ENCODE peak calls at places on chromosome X, in seven cellular contexts. R is transverse colon, O is prostate gland, F is suprapubic skin, D is HCT116, S is sigmoid colon, V is SK-N-SH. J is an unnamed sample.

GRCh38 chrX:3461824-3462508 is 115.5 kb upstream of the MXRA5 start:
- DNase-seq in D (no peak), O (no peak), V (no peak), F (no peak), R (no peak), S (no peak), J (no peak)

GRCh38 chrX:33725556-33726232 is 406.4 kb downstream of the FAM47A start:
- DNase-seq in F (no peak), S (peak; percentile 71), R (no peak), D (no peak), O (peak; percentile 4), V (no peak), J (no peak)

GRCh38 chrX:44344194-44344593 is 722 bp upstream of the EFHC2 start:
- DNase-seq in D (no peak), V (no peak), O (no peak), R (peak; percentile 38), F (no peak), S (no peak), J (no peak)

GRCh38 chrX:63330681-63331080 is 20.5 kb downstream of the SPIN4 start:
- DNase-seq in F (no peak), O (no peak), R (no peak), S (no peak), V (no peak), D (no peak), J (no peak)

GRCh38 chrX:51922561-51922960 is 29.1 kb downstream of the MAGED1 start:
- DNase-seq in S (no peak), F (no peak), R (no peak), V (no peak), D (no peak), O (no peak), J (no peak)

GRCh38 chrX:86241547-86241946 is 93.3 kb downstream of the DACH2 start:
- DNase-seq in V (no peak), D (no peak), S (no peak), O (no peak), R (no peak), F (no peak), J (no peak)

GRCh38 chrX:6386837-6387236 is 148.1 kb downstream of the VCX3A start:
- DNase-seq in R (no peak), S (no peak), V (no peak), D (no peak), O (no peak), F (no peak), J (no peak)

GRCh38 chrX:8279323-8279722 is 108.3 kb upstream of the VCX2 start:
- DNase-seq in R (no peak), V (no peak), O (no peak), F (no peak), D (no peak), S (no peak), J (no peak)

GRCh38 chrX:13092455-13092941 is 48.1 kb upstream of the FAM9C start:
- DNase-seq in V (no peak), F (no peak), O (no peak), S (peak; percentile 69), R (peak; percentile 75), D (no peak), J (no peak)

DNA sequence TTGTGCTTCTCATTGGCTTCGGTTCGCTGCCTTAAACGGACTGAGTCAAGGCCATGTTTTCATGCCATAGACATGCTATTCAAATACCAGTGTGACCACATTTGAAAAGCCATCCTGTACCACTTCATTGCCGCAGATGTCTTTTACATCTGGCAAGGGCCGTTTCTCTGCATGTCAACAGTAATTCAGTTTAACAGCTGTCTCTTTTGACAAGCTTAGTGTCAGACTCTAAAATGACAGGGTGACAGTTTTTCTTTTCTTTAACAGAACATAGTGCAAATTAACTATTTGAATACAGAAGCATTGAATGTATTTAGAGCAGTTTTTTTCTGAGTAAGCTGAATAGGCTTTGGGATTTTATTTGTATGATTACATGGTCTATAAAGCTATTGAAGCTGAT is 362.2 kb upstream of the POU3F4 start:
- DNase-seq in R (no peak), F (no peak), O (no peak), D (no peak), S (no peak), V (no peak), J (no peak)
- TF ChIP-seq POLR2AphosphoS5 in R (no peak), F (no peak), O (no peak), D (no peak), S (no peak), V (no peak), J (no peak)

DNA sequence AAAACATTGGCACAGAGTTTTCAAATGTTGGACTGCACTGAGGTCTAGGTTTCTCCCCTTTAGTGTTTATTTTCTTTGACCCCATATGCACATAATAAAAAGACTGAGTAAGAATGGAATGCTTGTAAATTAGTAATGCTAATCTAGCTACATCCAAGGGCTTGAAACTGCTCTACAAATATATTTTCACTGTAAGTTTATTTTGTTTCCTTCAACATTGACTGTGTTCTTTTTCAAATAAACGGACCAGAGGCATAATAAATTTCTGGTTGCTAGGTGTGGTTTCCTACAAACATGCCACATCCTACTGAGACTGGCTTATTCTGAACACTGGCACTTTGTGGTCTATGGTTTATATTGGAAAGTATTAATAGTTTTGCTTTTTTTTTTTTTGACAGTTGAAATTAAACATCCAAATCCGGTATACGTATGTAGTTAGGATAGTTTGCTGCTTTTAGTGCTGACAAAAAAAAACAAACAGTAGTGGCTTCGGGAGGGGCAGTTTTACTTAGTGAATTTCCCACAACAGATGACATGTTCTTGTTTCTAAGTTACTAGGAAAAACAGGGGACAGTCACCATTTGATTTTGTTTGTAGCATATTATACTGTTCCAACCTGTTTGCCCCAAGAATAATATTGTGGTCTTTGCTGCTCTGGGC is 13.2 kb downstream of the CA5B start:
- DNase-seq in D (no peak), F (no peak), R (no peak), S (no peak), V (no peak), O (peak; percentile 20), J (no peak)
- H3K4me1 ChIP-seq in D (no peaks in the 10 kb centered on the region), F (peaks cover 12% of the 10 kb centered on the region), R (no peaks in the 10 kb centered on the region), S (peaks cover 10% of the 10 kb centered on the region), V (peaks cover 4% of the 10 kb centered on the region), O (no peaks in the 10 kb centered on the region), J (no peaks in the 10 kb centered on the region)

GRCh38 chrX:275967-276587 is 5.1 kb upstream of the PLCXD1 start:
- DNase-seq in O (peak; percentile 87), R (peak; percentile 84), V (peak; percentile 86), F (peak; percentile 81), D (peak; percentile 37), S (peak; percentile 88), J (no peak)
- TF ChIP-seq POLR2AphosphoS5 in O (peak; percentile 81), R (peak; percentile 46), V (peak; percentile 38), F (no peak), D (peak; percentile 85), S (no peak), J (no peak)

DNA sequence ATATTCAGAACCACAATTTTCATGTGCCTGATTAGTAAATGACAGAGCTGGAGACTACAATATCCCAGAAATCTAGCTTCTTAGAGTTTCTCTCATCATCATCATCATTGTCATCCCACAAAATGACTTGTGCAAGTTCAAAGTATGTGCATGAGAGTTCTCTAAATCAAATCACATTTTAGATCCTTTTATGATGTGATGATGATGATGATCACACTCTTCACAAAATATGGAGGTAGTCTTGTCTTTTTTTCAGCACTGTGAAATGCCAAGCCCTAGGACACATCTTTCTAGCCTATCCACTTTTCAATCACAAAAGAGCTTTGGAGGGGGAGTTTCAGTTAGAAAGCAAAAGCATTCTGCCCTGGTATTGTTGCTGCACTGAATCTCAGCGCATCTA is 7.4 kb downstream of the MBNL3 start:
- DNase-seq in D (no peak), V (no peak), R (no peak), F (no peak), S (no peak), O (no peak), J (no peak)
- H3K4me1 ChIP-seq in D (no peaks in the 10 kb centered on the region), V (peaks cover 4% of the 10 kb centered on the region), R (peaks cover 5% of the 10 kb centered on the region), F (peaks cover 14% of the 10 kb centered on the region), S (no peaks in the 10 kb centered on the region), O (no peaks in the 10 kb centered on the region), J (no peaks in the 10 kb centered on the region)

GRCh38 chrX:23782863-23783568 is at the start of gene SAT1:
- DNase-seq in D (peak; percentile 86), F (peak; percentile 97), V (peak; percentile 91), S (peak; percentile 98), R (peak; percentile 96), O (peak; percentile 94), J (no peak)
- TF ChIP-seq POLR2AphosphoS5 in D (peak; percentile 99), F (peak; percentile 78), V (peak; percentile 99), S (peak; percentile 99), R (peak; percentile 98), O (peak; percentile 95), J (peak; percentile 97)

GRCh38 chrX:154731203-154731602 is 19.7 kb downstream of the GAB3 start:
- DNase-seq in S (no peak), F (no peak), V (no peak), D (no peak), O (no peak), R (no peak), J (no peak)

GRCh38 chrX:154733072-154733425 is 17.8 kb downstream of the GAB3 start:
- DNase-seq in S (no peak), V (no peak), F (no peak), O (no peak), D (no peak), R (no peak), J (no peak)

GRCh38 chrX:154732421-154733071 is 18.3 kb downstream of the GAB3 start:
- DNase-seq in V (no peak), S (no peak), R (no peak), F (no peak), O (no peak), D (no peak), J (peak; percentile 85)

GRCh38 chrX:154730271-154730883 is 20.5 kb downstream of the GAB3 start:
- DNase-seq in D (no peak), O (no peak), R (no peak), S (no peak), V (no peak), F (peak; percentile 69), J (no peak)

GRCh38 chrX:154731881-154732280 is 19.0 kb downstream of the GAB3 start:
- DNase-seq in R (no peak), F (no peak), S (no peak), V (no peak), O (no peak), D (no peak), J (no peak)
- H3K4me1 ChIP-seq in R (peaks cover 8% of the 10 kb centered on the region), F (peaks cover 43% of the 10 kb centered on the region), S (peaks cover 87% of the 10 kb centered on the region), V (peaks cover 11% of the 10 kb centered on the region), O (no peaks in the 10 kb centered on the region), D (no peaks in the 10 kb centered on the region), J (peaks cover 95% of the 10 kb centered on the region)

GRCh38 chrX:39304746-39305145 is 503.5 kb downstream of the MID1IP1 start:
- DNase-seq in V (no peak), S (no peak), F (no peak), O (no peak), R (no peak), D (no peak), J (no peak)
- TF ChIP-seq POLR2AphosphoS5 in V (no peak), S (no peak), F (no peak), O (no peak), R (no peak), D (no peak), J (no peak)